ENCODE peak calls at places on chromosomes 2 and 18, in six cellular contexts. U is HCT116, W is hepatocyte, M is GM23338, K is MM.1S, P is PC-3. V is an unnamed sample. For H3K4me1, the result is how much of the 10 kb centered on the place peaks cover.

GRCh38 chr18:25449046-25449445 is 97.1 kb upstream of the ZNF521 start:
- DNase-seq in U (no peak), W (no peak), M (no peak), K (no peak), P (no peak), V (no peak)

GRCh38 chr2:39194686-39195085 is 49.1 kb downstream of the CDKL4 start:
- DNase-seq in U (no peak), W (no peak), M (no peak), K (no peak), P (no peak), V (no peak)

GRCh38 chr18:8847900-8848299 is 142.5 kb downstream of the MTCL1 start:
- DNase-seq in U (no peak), W (no peak), M (no peak), K (no peak), P (no peak), V (peak)

GRCh38 chr2:5074738-5075137 is 617.4 kb upstream of the SOX11 start:
- DNase-seq in U (no peak), W (no peak), M (no peak), K (no peak), P (no peak), V (no peak)

GRCh38 chr2:225465827-225466226 is 66.3 kb downstream of the NYAP2 start:
- DNase-seq in U (no peak), W (no peak), M (peak), K (no peak), P (no peak), V (no peak)

GRCh38 chr18:53798516-53798915 is 426.0 kb downstream of the MBD2 start:
- DNase-seq in U (no peak), W (no peak), M (no peak), K (no peak), P (no peak), V (peak)

GRCh38 chr2:88159955-88160415 is 10.2 kb upstream of the THNSL2 start:
- DNase-seq in U (peak), W (peak), M (peak), K (peak), P (peak), V (peak)

GRCh38 chr2:105438104-105438929 is 39.5 kb upstream of the FHL2 start:
- DNase-seq in U (no peak), W (peak), M (no peak), K (no peak), P (no peak), V (no peak)

GRCh38 chr2:240404174-240404852 is 31.1 kb upstream of the GPC1 start:
- DNase-seq in U (no peak), W (no peak), M (no peak), K (no peak), P (no peak), V (no peak)

GRCh38 chr2:154827286-154827685 is 128.8 kb downstream of the KCNJ3 start:
- DNase-seq in U (no peak), W (no peak), M (no peak), K (no peak), P (no peak), V (no peak)

GRCh38 chr2:237995036-237995435 is 28.2 kb downstream of the UBE2F start:
- DNase-seq in U (no peak), W (no peak), M (no peak), K (no peak), P (no peak), V (no peak)

GRCh38 chr2:231342111-231342711 is 53.3 kb upstream of the B3GNT7 start:
- DNase-seq in U (no peak), W (no peak), M (peak), K (no peak), P (no peak), V (no peak)

GRCh38 chr2:118845005-118845842 is 2.2 kb downstream of the EN1 start:
- DNase-seq in U (no peak), W (no peak), M (peak), K (no peak), P (no peak), V (peak)

GRCh38 chr2:223957092-223957851 is at the start of gene MRPL44:
- DNase-seq in U (peak), W (peak), M (peak), K (peak), P (peak), V (peak)

GRCh38 chr18:8809514-8809913 is 104.2 kb downstream of the MTCL1 start:
- DNase-seq in U (no peak), W (no peak), M (no peak), K (no peak), P (no peak), V (no peak)

GRCh38 chr2:25257032-25257455 is 84.7 kb downstream of the DNMT3A start:
- DNase-seq in U (no peak), W (peak), M (peak), K (no peak), P (no peak), V (no peak)

GRCh38 chr2:15445891-15446562 is 115.1 kb downstream of the NBAS start:
- DNase-seq in U (no peak), W (no peak), M (no peak), K (no peak), P (no peak), V (no peak)

GRCh38 chr18:23779696-23780303 is 90.5 kb downstream of the LAMA3 start:
- DNase-seq in U (peak), W (peak), M (peak), K (no peak), P (peak), V (peak)

GRCh38 chr18:78992041-78992735 is 12.6 kb downstream of the SALL3 start:
- DNase-seq in U (no peak), W (no peak), M (peak), K (no peak), P (no peak), V (no peak)

GRCh38 chr2:36404754-36405153 is 49.2 kb downstream of the CRIM1 start:
- DNase-seq in U (no peak), W (no peak), M (no peak), K (no peak), P (no peak), V (no peak)

GRCh38 chr2:213229814-213230213 is 54.5 kb upstream of the SPAG16 start:
- DNase-seq in U (no peak), W (no peak), M (no peak), K (no peak), P (no peak), V (peak)

GRCh38 chr2:185372188-185372587 is 366.4 kb upstream of the FSIP2 start:
- DNase-seq in U (no peak), W (peak), M (no peak), K (no peak), P (peak), V (peak)

GRCh38 chr2:18171191-18172139 is 293.0 kb downstream of the KCNS3 start:
- DNase-seq in U (no peak), W (no peak), M (no peak), K (no peak), P (no peak), V (peak)

GRCh38 chr2:176140130-176140519 is 10.6 kb downstream of the HOXD8 start:
- DNase-seq in U (no peak), W (no peak), M (no peak), K (no peak), P (no peak), V (peak)

GRCh38 chr2:130846686-130847375 is 10.1 kb downstream of the ARHGEF4 start:
- DNase-seq in U (no peak), W (no peak), M (no peak), K (no peak), P (peak), V (no peak)

GRCh38 chr2:211931314-211931713 is 607.3 kb downstream of the ERBB4 start:
- DNase-seq in U (no peak), W (no peak), M (no peak), K (no peak), P (no peak), V (no peak)

GRCh38 chr2:122100371-122101150 is 345.1 kb downstream of the TSN start:
- DNase-seq in U (no peak), W (no peak), M (peak), K (no peak), P (no peak), V (peak)

GRCh38 chr2:195660265-195660890 is 3.4 kb downstream of the SLC39A10 start:
- DNase-seq in U (no peak), W (peak), M (peak), K (peak), P (peak), V (peak)

GRCh38 chr18:62717059-62717849 is 1.9 kb downstream of the PHLPP1 start:
- DNase-seq in U (peak), W (peak), M (peak), K (peak), P (peak), V (peak)

GRCh38 chr2:29260151-29260772 is 145.0 kb downstream of the CLIP4 start:
- DNase-seq in U (no peak), W (no peak), M (no peak), K (no peak), P (peak), V (peak)

GRCh38 chr2:164558450-164558849 is 62.8 kb downstream of the GRB14 start:
- DNase-seq in U (no peak), W (no peak), M (no peak), K (no peak), P (no peak), V (no peak)

GRCh38 chr2:33340265-33340664 is 136.2 kb upstream of the RASGRP3 start:
- DNase-seq in U (no peak), W (no peak), M (no peak), K (no peak), P (no peak), V (peak)

GRCh38 chr2:76279142-76279541 is 568.4 kb upstream of the GCFC2 start:
- DNase-seq in U (no peak), W (no peak), M (no peak), K (no peak), P (no peak), V (no peak)

GRCh38 chr2:52117299-52117698 is 1085.4 kb upstream of the NRXN1 start:
- DNase-seq in U (no peak), W (no peak), M (no peak), K (no peak), P (peak), V (peak)

DNA sequence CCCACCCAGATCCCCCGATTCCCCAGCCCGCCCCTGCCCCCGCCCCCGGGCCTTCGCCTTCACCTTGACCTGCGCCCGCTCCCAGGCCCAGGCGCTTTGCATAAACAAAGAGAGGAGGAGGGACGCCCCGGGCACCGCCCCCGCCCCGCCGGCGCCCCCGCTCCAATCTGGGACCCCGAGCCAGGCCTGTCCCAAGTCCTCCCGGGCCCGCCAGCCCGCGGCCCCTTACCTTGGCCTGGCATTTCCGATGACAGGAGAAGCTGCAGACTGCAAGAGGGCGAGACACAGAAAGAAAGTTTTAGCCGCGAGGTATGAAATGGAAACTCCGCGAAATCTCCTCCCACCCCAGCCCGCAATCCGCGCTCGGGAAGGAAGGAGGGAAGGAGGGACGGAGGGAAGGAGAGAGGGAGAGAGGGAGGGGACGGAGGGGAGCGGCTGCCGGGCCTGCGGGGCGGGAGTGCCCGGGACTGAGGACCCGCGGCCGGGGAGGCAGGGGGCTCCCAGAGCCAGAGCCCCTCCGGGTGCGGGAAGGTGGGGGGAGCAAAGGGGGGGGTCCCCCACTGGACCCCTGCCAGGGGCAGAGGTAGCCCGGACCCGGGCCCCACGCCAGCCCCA is 24.2 kb downstream of the TNS1 start:
- DNase-seq in U (no peak), W (peak), M (peak), K (no peak), P (peak), V (no peak)
- H3K4me1 ChIP-seq in U (under half), W (under half), M (under half), K (under half), P (under half), V (under half)

DNA sequence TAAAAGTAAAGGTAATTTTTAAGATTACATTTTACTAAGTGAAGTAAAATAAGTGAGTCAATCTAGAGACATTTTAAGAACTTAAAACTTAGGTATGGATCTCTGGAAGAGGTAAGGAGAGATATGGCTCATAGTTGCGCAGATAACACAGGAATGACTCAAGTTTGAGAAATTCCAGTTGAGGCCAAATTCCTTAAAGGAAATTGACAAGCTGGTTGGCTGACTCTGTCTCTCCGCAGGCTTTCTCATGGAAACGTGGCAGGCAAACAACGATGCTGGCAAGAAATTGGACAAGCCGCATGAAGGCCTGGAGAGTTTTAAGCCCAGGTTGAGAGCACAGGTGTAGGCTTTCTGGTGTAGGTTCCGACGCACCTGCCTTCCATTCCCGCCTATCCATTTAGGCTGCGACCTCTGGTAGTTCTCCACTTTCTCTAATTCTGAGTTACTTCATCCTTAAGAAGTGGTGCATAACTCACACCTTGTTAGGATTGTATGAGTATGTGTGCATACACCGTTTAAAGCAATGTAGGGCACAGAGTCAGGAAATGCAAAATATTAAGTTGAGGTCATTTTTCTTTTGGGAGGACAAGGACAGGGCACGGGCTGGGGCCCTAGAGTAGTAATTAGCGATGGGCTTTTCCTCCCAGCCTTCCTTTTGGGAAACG is 589 bp upstream of the DAW1 start:
- DNase-seq in U (no peak), W (peak), M (peak), K (no peak), P (peak), V (peak)
- H2AFZ ChIP-seq in U (no peak), W (no peak), M (peak), K (peak), P (peak), V (peak)

DNA sequence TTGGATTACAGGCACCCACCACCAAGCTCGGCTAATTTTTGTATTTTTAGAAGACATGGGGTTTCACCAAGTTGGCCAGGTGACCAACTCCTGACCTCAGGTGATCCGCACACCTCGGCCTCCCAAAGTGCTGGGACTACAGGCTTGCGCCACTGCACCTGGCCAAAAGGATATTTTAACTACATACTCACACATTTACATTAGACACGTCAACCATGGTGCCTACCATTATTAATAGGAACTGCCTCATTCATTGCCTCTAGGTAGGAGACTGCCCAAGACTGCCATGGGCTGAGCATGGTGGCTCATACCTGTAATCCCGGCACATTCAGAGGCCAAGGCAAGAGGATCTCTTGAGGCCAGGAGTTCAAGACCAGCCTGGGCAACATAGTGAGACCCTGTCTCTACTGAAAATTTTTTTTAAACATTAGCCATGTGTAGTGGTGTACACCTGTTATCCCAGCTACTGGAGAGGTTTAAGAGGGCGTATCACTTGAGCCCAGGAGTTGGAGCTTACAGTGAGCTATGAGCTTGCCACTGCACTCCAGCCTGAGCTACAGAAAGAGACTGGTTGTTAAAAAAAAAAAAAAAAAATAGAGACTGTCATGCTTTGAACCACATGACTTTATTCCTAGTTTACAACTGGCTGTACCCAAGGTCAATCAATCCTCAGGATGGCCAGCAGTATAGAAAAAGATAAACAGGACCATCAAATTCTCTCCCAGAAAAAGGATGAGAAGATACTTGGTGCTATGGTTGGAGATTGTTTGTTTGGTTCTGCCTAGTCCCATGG is 31.1 kb upstream of the EPC2 start:
- DNase-seq in U (no peak), W (no peak), M (no peak), K (no peak), P (no peak), V (no peak)
- TF ChIP-seq EZH2phosphoT487 in U (no peak), W (no peak), M (no peak), K (no peak), P (no peak), V (no peak)

GRCh38 chr18:48778344-48779011 is 172.3 kb downstream of the SMAD7 start:
- DNase-seq in U (no peak), W (no peak), M (no peak), K (no peak), P (no peak), V (no peak)

GRCh38 chr18:48777737-48778111 is 173.0 kb downstream of the SMAD7 start:
- DNase-seq in U (no peak), W (peak), M (no peak), K (no peak), P (peak), V (peak)

GRCh38 chr18:48781041-48781989 is 169.4 kb downstream of the SMAD7 start:
- DNase-seq in U (no peak), W (peak), M (peak), K (no peak), P (no peak), V (peak)

GRCh38 chr18:48780151-48781001 is 170.4 kb downstream of the SMAD7 start:
- DNase-seq in U (no peak), W (peak), M (no peak), K (no peak), P (no peak), V (peak)

GRCh38 chr18:48779462-48779861 is 171.3 kb downstream of the SMAD7 start:
- DNase-seq in U (no peak), W (no peak), M (no peak), K (no peak), P (no peak), V (no peak)
- H3K4me1 ChIP-seq in U (under half), W (half or more), M (under half), K (under half), P (under half), V (under half)

GRCh38 chr2:160908157-160908556 is 252.1 kb upstream of the TANK start:
- DNase-seq in U (no peak), W (no peak), M (no peak), K (no peak), P (no peak), V (no peak)

GRCh38 chr2:160911258-160911657 is 249.0 kb upstream of the TANK start:
- DNase-seq in U (no peak), W (no peak), M (no peak), K (no peak), P (no peak), V (peak)

GRCh38 chr2:160912276-160912675 is 248.0 kb upstream of the TANK start:
- DNase-seq in U (no peak), W (no peak), M (no peak), K (no peak), P (no peak), V (peak)

GRCh38 chr2:160909781-160910242 is 250.4 kb upstream of the TANK start:
- DNase-seq in U (no peak), W (no peak), M (no peak), K (no peak), P (no peak), V (peak)

DNA sequence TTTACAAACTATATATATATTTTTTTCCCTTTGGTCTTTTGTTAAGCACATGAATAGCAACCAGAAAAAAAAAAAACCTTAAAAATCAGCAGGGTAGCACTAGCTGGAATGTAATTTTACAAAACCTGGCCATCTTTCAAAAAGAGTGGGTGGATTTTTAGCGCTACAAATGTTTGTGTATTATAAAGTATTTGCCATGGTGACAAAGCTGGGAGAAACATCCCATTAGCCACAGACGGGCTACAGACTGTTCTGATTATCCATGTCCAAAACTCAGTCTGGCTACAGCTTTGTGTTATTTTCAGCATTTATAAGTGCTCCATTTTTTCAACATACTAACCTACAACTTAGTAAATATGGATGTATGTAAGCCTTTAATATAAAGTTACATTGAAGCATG is 249.5 kb upstream of the TANK start:
- DNase-seq in U (no peak), W (peak), M (no peak), K (no peak), P (no peak), V (peak)
- H2AFZ ChIP-seq in U (no peak), W (no peak), M (no peak), K (no peak), P (no peak), V (no peak)

GRCh38 chr18:67875057-67875456 is 358.5 kb upstream of the DSEL start:
- DNase-seq in U (no peak), W (no peak), M (no peak), K (no peak), P (peak), V (no peak)
- TF ChIP-seq EZH2phosphoT487 in U (no peak), W (no peak), M (no peak), K (no peak), P (no peak), V (no peak)

DNA sequence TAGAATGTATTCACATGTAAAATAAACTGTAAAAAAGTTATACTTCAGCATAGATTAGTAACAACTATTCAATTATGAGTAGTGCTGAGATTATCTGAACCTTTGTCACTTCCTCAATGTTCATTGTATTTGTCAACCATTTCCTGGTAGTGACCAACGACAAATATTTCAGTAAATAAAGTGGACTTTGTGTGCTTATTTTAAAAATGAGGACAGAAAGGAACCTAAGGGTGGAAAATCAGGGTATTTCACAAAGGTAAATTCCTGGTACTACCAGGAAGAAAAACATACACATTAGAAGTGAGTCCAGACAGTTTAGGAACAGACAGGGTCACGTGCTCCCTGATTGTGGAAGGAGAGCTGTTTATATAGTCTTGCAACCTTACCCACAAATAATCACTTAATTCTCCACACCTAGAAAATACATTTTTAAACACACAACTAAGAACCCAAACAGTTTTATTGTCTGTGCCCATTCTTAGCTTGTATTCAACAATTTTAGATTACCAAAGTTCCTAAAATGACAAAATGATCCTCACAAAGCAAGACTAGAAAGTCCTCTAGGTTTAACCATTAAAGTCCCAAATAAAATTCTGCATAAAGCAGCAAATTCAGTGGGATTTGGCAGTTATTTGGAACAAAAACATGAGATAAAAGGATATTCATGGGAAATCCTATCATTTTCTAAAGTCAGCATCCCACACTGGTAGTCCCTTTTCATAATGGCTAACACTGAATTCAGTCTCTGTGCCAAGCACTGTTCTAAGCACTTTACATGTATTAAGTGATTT is 28.2 kb downstream of the PELI1 start:
- DNase-seq in U (no peak), W (no peak), M (no peak), K (no peak), P (peak), V (no peak)
- H3K4me1 ChIP-seq in U (under half), W (under half), M (half or more), K (under half), P (under half), V (under half)